ENCODE peak calls at places on chromosomes 6 and 20, in four cellular contexts. E is cardiac muscle cell, C is prostate gland, H is AG10803. X is an unnamed sample.

GRCh38 chr6:11366183-11366933 is 133.9 kb upstream of the NEDD9 start:
- DNase-seq in E (no peak), C (no peak), H (no peak), X (peak; percentile 72)

GRCh38 chr20:32056708-32057491 is 4.9 kb downstream of the HCK start:
- DNase-seq in E (no peak), C (no peak), H (no peak), X (no peak)

GRCh38 chr6:158775832-158776231 is 43.3 kb downstream of the EZR start:
- DNase-seq in E (no peak), C (no peak), H (no peak), X (no peak)

GRCh38 chr20:62614961-62615680 is 27.2 kb upstream of the SLCO4A1 start:
- DNase-seq in E (no peak), C (no peak), H (no peak), X (no peak)

GRCh38 chr6:18595774-18596528 is 208.8 kb downstream of the RNF144B start:
- DNase-seq in E (peak; percentile 85), C (peak; percentile 55), H (peak; percentile 71), X (peak; percentile 37)

GRCh38 chr6:29653452-29654038 is 3.3 kb upstream of the MOG start:
- DNase-seq in E (peak; percentile 91), C (peak; percentile 50), H (peak; percentile 73), X (peak; percentile 64)

GRCh38 chr6:42947950-42948349 is 12.6 kb upstream of the GNMT start:
- DNase-seq in E (no peak), C (no peak), H (peak; percentile 35), X (no peak)

GRCh38 chr20:47785900-47786762 is 850 bp upstream of the SULF2 start:
- DNase-seq in E (peak; percentile 85), C (peak; percentile 68), H (peak; percentile 83), X (peak; percentile 71)

GRCh38 chr6:26307830-26308229 is 57.2 kb upstream of the BTN3A2 start:
- DNase-seq in E (no peak), C (no peak), H (no peak), X (no peak)

GRCh38 chr6:133645000-133645619 is 243.8 kb upstream of the TCF21 start:
- DNase-seq in E (no peak), C (no peak), H (peak; percentile 80), X (no peak)

GRCh38 chr6:45677381-45677992 is 299.8 kb upstream of the SUPT3H start:
- DNase-seq in E (no peak), C (peak; percentile 37), H (peak; percentile 44), X (peak; percentile 62)

GRCh38 chr6:139832493-139832892 is 458.0 kb upstream of the CITED2 start:
- DNase-seq in E (no peak), C (no peak), H (no peak), X (no peak)

GRCh38 chr6:6323352-6323751 is 2.9 kb upstream of the F13A1 start:
- DNase-seq in E (no peak), C (no peak), H (no peak), X (no peak)

GRCh38 chr6:6317386-6317785 is 3.1 kb downstream of the F13A1 start:
- DNase-seq in E (no peak), C (no peak), H (no peak), X (no peak)

GRCh38 chr6:6317825-6318733 is 2.4 kb downstream of the F13A1 start:
- DNase-seq in E (peak; percentile 88), C (no peak), H (no peak), X (no peak)

GRCh38 chr6:6320901-6321300 is 439 bp upstream of the F13A1 start:
- DNase-seq in E (no peak), C (no peak), H (peak; percentile 66), X (no peak)

GRCh38 chr6:6319947-6320811 is at the start of gene F13A1:
- DNase-seq in E (no peak), C (no peak), H (no peak), X (no peak)
- TF ChIP-seq CTCF in E (no peak), C (no peak), H (no peak), X (no peak)

DNA sequence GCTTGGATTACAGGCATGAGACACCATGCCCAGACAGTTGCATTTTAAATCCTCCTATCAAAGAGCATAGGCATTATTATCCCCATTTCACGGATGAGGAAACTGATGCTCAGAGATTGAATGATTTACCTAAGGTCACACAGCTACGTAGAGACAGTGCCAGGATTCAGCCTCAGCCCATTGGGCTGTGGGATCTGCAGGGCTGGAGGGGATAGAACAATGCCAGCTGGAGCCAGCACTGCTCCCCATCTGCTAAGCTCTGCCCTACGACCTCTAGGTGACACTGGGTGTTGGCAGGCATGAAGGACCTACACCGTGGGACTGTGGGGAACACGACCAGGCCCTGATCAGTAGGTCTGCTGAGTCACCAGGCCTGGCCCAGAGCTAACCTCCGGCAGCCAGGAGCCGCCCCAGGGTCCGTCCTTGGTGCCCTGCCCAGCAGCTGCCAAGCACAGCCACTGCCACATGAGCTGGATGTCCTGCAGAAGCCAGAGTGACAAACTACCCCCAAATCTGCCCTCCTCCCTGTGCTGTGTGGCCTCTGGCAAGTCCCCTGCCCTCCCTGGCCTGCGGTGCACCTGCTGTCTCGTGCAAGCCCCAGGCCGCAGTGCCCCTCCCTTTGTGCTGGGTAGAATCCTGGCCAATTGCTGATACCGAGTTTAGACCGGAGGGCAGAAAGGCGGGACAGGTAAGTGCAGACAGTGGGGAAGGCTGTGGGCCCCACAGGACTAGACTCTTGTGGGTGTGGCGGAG is 47.6 kb upstream of the PTGIS start:
- DNase-seq in E (no peak), C (no peak), H (no peak), X (no peak)
- TF ChIP-seq CTCF in E (no peak), C (no peak), H (no peak), X (no peak)

DNA sequence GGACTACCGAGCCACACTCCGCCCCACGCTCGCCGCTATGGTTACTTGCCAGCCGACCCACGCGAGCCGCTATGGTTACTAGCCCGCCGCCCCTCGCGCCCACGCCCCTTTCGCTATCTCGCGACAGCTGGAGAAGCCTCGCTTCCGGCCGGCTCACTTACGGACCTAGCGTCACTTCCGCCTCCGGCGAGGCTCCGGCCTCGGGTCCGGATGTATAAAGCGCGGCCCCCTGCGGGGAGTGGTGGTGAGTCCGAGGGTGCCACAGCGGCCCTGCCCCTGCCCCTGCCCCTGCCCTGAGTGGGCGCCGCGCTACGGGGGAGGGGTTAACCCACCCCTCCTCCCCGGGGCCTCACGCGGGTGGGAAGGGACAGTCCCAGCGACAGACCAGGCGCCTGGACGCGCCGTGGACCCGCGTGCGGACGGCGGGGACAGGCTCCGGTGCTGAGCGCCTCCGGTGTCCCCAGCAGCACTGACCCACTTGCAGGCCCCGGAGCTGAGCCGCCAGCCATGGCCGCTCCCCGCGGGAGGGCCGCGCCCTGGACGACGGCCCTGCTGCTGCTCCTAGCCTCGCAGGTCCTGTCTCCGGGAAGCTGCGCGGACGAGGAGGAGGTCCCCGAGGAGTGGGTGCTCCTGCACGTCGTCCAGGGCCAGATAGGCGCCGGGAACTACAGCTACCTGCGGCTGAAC is at the start of the genes C6orf120 and WDR27:
- DNase-seq in E (peak; percentile 97), C (peak; percentile 93), H (peak; percentile 96), X (peak; percentile 96)
- TF ChIP-seq CTCF in E (no peak), C (peak; percentile 20), H (peak; percentile 6), X (no peak)

DNA sequence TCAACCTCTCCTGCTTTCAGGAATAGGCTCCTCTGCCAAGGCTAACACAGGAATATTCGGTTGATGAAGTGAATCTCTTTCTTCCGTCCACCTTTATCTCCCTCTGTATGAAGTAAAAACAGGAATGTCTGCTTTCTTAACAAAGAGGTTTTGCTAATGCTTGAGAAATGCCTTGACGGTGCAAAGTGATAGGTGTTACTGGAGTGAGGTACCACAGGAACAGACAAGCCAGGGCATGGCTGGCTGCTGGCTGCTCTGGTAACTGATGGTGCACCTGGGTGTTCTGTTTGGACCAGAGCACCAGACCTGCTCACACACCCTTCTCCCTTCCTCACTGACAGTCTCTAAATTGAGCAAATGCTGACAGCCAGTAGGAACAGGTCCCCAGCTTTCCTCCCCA is 174.0 kb upstream of the FBXL4 start:
- DNase-seq in E (no peak), C (peak; percentile 19), H (no peak), X (no peak)
- TF ChIP-seq CTCF in E (no peak), C (no peak), H (no peak), X (no peak)

DNA sequence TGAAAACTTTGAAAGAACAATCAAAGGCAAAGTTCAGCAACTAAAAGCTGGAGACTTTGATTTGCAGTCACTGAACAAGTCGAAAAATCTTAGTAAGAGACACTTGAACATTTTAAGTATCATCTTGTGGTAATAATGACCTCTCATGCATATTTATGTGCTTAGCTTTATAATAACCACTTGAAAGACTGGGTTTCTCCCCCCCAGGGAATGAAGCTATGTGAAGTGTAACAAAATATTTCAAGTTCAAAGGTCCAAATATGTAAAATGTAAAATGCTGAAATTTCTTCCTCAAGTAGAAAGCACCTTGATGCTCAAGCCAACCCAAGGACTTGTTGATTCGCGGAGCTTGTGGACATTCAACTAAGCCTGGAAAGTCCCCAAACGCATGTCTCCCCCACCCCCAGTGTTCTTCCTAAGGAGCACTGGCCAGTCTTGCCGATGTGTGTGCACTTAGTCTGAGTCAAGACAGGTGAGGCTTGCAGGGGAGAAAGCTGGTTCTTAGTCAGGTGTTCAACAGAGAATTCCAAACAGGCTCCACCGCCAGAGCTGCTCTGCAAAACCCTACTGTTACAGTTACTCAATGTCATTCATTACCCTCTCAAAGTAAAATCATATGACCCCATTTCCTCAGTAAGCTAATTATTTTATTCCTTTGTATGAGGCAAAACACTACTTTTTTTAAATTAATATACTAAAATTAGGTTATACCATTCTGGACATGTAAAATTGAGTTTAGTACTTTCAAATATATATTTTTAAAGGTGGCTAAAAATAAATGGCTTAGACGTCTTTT is 46.9 kb upstream of the QKI start:
- DNase-seq in E (no peak), C (no peak), H (no peak), X (no peak)
- TF ChIP-seq CTCF in E (no peak), C (no peak), H (no peak), X (no peak)

DNA sequence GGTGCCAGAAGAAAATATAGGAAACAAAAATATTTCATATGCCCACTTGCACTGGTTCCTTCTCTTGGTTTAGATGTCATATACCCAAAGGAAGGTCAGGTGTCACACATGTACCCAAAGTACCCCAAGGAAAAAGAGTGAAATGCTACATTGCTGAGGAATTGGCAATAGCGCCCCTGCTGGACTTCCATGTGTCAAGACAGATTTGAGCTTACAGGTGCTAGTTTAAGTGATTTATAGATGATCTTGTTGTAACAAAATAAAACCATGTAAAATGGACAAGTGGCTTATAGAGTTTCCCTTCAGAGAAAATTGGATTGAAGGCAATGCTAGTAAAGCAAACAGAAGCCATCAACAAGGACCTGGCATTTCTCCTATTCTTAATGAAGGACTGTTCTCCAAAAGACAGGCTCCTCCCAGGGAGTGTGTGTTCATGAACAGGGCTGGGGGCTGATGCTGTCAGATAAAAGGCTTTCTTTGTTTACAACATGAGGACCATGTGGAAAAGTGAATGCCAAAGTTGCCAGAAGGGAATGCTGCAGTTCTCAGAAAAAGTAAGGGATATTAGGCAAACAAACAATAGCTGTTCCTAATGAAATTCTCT is 64.3 kb upstream of the PAK5 start:
- DNase-seq in E (peak; percentile 44), C (no peak), H (no peak), X (no peak)
- TF ChIP-seq CTCF in E (peak; percentile 48), C (no peak), H (peak; percentile 47), X (peak; percentile 28)